ENCODE peak calls at places on chromosome 22, in six cellular contexts. B is AG09319; U is stimulated activated CD4-positive, alpha-beta T cell treated with anti-CD3 and anti-CD28 coated beads, TNF-alpha, amount 100 ng/mL, for 4 hours; O is activated CD4-positive, alpha-beta T cell treated with anti-CD3 and anti-CD28 coated beads, Interleukin-2, amount 10 ng/mL, durations not matched to agents 7 days and 5 days; L is iPS-NIHi11; W is neural crest cell. M is an unnamed sample.
A peak's percentile ranks its signal among the peaks of the same experiment; 100 is the strongest.

GRCh38 chr22:32847067-32847491 is 45.6 kb downstream of the TIMP3 start:
- DNase-seq in B (no peak), U (no peak), O (no peak), L (no peak), W (no peak), M (no peak)

GRCh38 chr22:49044776-49045175 is 782.9 kb downstream of the BRD1 start:
- DNase-seq in B (no peak), U (no peak), O (no peak), L (no peak), W (no peak), M (no peak)

GRCh38 chr22:42313804-42314581 is 43.5 kb upstream of the TCF20 start:
- DNase-seq in B (no peak), U (no peak), O (peak; percentile 46), L (peak; percentile 74), W (peak; percentile 28), M (no peak)

GRCh38 chr22:35777335-35777975 is 59.8 kb downstream of the APOL5 start:
- DNase-seq in B (no peak), U (no peak), O (no peak), L (no peak), W (no peak), M (peak; percentile 43)

GRCh38 chr22:17772963-17773605 is 1.2 kb downstream of the BID start:
- DNase-seq in B (no peak), U (no peak), O (no peak), L (no peak), W (no peak), M (peak; percentile 65)

GRCh38 chr22:50314455-50315288 is 7.2 kb upstream of the PLXNB2 start:
- DNase-seq in B (no peak), U (peak; percentile 44), O (peak; percentile 77), L (peak; percentile 46), W (no peak), M (no peak)

GRCh38 chr22:44894321-44894720 is 115.5 kb downstream of the PHF21B start:
- DNase-seq in B (no peak), U (no peak), O (no peak), L (no peak), W (no peak), M (no peak)

GRCh38 chr22:31577711-31578110 is 81.4 kb downstream of the SFI1 start:
- DNase-seq in B (no peak), U (no peak), O (no peak), L (no peak), W (no peak), M (no peak)

GRCh38 chr22:40345801-40346177 is 511 bp upstream of the ADSL start:
- DNase-seq in B (no peak), U (no peak), O (peak; percentile 66), L (peak; percentile 48), W (no peak), M (peak; percentile 38)

GRCh38 chr22:45891996-45892621 is 84.9 kb downstream of the WNT7B start:
- DNase-seq in B (no peak), U (no peak), O (no peak), L (no peak), W (no peak), M (no peak)

GRCh38 chr22:43897751-43898261 is 6.0 kb upstream of the PNPLA5 start:
- DNase-seq in B (no peak), U (no peak), O (no peak), L (no peak), W (no peak), M (peak; percentile 56)

GRCh38 chr22:36257948-36258674 is 5.2 kb downstream of the APOL1 start:
- DNase-seq in B (no peak), U (no peak), O (no peak), L (no peak), W (no peak), M (no peak)

GRCh38 chr22:28568099-28568498 is 111.5 kb downstream of the TTC28 start:
- DNase-seq in B (no peak), U (no peak), O (no peak), L (no peak), W (no peak), M (no peak)

GRCh38 chr22:45441158-45441557 is 27.7 kb downstream of the RIBC2 start:
- DNase-seq in B (no peak), U (no peak), O (peak; percentile 32), L (peak; percentile 73), W (peak; percentile 41), M (peak; percentile 71)

GRCh38 chr22:26656896-26657851 is at the start of gene MIAT:
- DNase-seq in B (no peak), U (peak; percentile 44), O (peak; percentile 80), L (peak; percentile 74), W (peak; percentile 38), M (peak; percentile 70)

GRCh38 chr22:30572840-30573593 is 1.4 kb downstream of the GAL3ST1 start:
- DNase-seq in B (no peak), U (no peak), O (no peak), L (no peak), W (peak; percentile 24), M (peak; percentile 23)

GRCh38 chr22:47377926-47378560 is 615.6 kb downstream of the TBC1D22A start:
- DNase-seq in B (no peak), U (no peak), O (no peak), L (no peak), W (no peak), M (no peak)

GRCh38 chr22:48740086-48740730 is 1087.5 kb downstream of the BRD1 start:
- DNase-seq in B (no peak), U (no peak), O (no peak), L (no peak), W (no peak), M (no peak)

GRCh38 chr22:46381142-46381541 is 45.6 kb downstream of the TRMU start:
- DNase-seq in B (no peak), U (no peak), O (no peak), L (no peak), W (no peak), M (no peak)

GRCh38 chr22:24695958-24696511 is 78.5 kb downstream of the PIWIL3 start:
- DNase-seq in B (no peak), U (no peak), O (no peak), L (peak; percentile 45), W (no peak), M (peak; percentile 34)

GRCh38 chr22:45971389-45972028 is 5.5 kb downstream of the WNT7B start:
- DNase-seq in B (no peak), U (no peak), O (no peak), L (no peak), W (no peak), M (no peak)

GRCh38 chr22:28711820-28712777 is 29.5 kb downstream of the CHEK2 start:
- DNase-seq in B (peak; percentile 88), U (no peak), O (no peak), L (no peak), W (no peak), M (peak; percentile 71)

GRCh38 chr22:28808716-28809355 is 8.5 kb upstream of the XBP1 start:
- DNase-seq in B (no peak), U (no peak), O (no peak), L (no peak), W (no peak), M (no peak)

GRCh38 chr22:37032535-37033460 is 13.3 kb downstream of the MPST start:
- DNase-seq in B (peak; percentile 52), U (no peak), O (no peak), L (peak; percentile 50), W (no peak), M (peak; percentile 39)

GRCh38 chr22:31286360-31287255 is 5.7 kb downstream of the PIK3IP1 start:
- DNase-seq in B (no peak), U (peak; percentile 39), O (peak; percentile 79), L (no peak), W (no peak), M (no peak)

GRCh38 chr22:46612341-46612903 is 7.8 kb upstream of the GRAMD4 start:
- DNase-seq in B (no peak), U (no peak), O (no peak), L (no peak), W (no peak), M (no peak)

GRCh38 chr22:22425366-22425765 is 83.2 kb downstream of the ZNF280B start:
- DNase-seq in B (no peak), U (no peak), O (no peak), L (no peak), W (no peak), M (no peak)

GRCh38 chr22:47622541-47622940 is 860.1 kb downstream of the TBC1D22A start:
- DNase-seq in B (no peak), U (no peak), O (no peak), L (no peak), W (no peak), M (no peak)

GRCh38 chr22:17922925-17923898 is 101.1 kb downstream of the MICAL3 start:
- DNase-seq in B (peak; percentile 74), U (no peak), O (no peak), L (no peak), W (no peak), M (peak; percentile 75)

GRCh38 chr22:49422668-49423067 is 405.0 kb downstream of the BRD1 start:
- DNase-seq in B (no peak), U (no peak), O (no peak), L (no peak), W (no peak), M (no peak)

GRCh38 chr22:44025171-44026065 is 1.3 kb downstream of the PARVB start:
- DNase-seq in B (no peak), U (no peak), O (no peak), L (no peak), W (no peak), M (no peak)

GRCh38 chr22:28004021-28004420 is 85.0 kb upstream of the PITPNB start:
- DNase-seq in B (no peak), U (no peak), O (no peak), L (peak; percentile 43), W (no peak), M (no peak)

GRCh38 chr22:30158277-30158676 is 78.0 kb downstream of the HORMAD2 start:
- DNase-seq in B (no peak), U (no peak), O (no peak), L (no peak), W (no peak), M (no peak)

GRCh38 chr22:29944339-29944738 is 61.4 kb downstream of the MTMR3 start:
- DNase-seq in B (no peak), U (no peak), O (no peak), L (no peak), W (no peak), M (no peak)

GRCh38 chr22:41447435-41448188 is 1.0 kb upstream of the TOB2 start:
- DNase-seq in B (no peak), U (peak; percentile 22), O (peak; percentile 61), L (no peak), W (peak; percentile 66), M (peak; percentile 61)

M was measured in AG08396.